ENCODE peak calls at places on chromosomes 3 and 15, in four cellular contexts. U is GM12878, H is HepG2, T is SK-N-SH. B is an unnamed sample.

GRCh38 chr15:25719101-25719985 is 143.8 kb downstream of the ATP10A start:
- DNase-seq in U (no peak), H (no peak), T (peak), B (no peak)

GRCh38 chr3:53616971-53617892 is 122.8 kb downstream of the CACNA1D start:
- DNase-seq in U (no peak), H (no peak), T (no peak), B (no peak)

GRCh38 chr3:139541898-139542288 is 2.4 kb upstream of the RBP1 start:
- DNase-seq in U (no peak), H (no peak), T (no peak), B (no peak)

GRCh38 chr3:2856062-2856792 is 253.9 kb downstream of the IL5RA start:
- DNase-seq in U (no peak), H (no peak), T (no peak), B (no peak)

GRCh38 chr3:4570840-4571621 is 77.9 kb downstream of the ITPR1 start:
- DNase-seq in U (no peak), H (peak), T (no peak), B (no peak)

GRCh38 chr3:195932418-195933043 is 24.2 kb upstream of the TNK2 start:
- DNase-seq in U (no peak), H (no peak), T (no peak), B (no peak)

GRCh38 chr15:61064653-61065052 is 164.4 kb downstream of the RORA start:
- DNase-seq in U (no peak), H (no peak), T (no peak), B (no peak)

GRCh38 chr3:129530331-129530761 is 1.9 kb downstream of the RHO start:
- DNase-seq in U (no peak), H (no peak), T (no peak), B (peak)

GRCh38 chr15:51770902-51771301 is 19.5 kb downstream of the TMOD2 start:
- DNase-seq in U (no peak), H (no peak), T (no peak), B (no peak)

GRCh38 chr15:69080203-69080957 is 65.9 kb downstream of the NOX5 start:
- DNase-seq in U (no peak), H (no peak), T (peak), B (no peak)

GRCh38 chr15:66965201-66965900 is 100.1 kb upstream of the SMAD3 start:
- DNase-seq in U (no peak), H (no peak), T (no peak), B (no peak)

GRCh38 chr3:13022348-13023250 is 50.6 kb downstream of the IQSEC1 start:
- DNase-seq in U (no peak), H (no peak), T (peak), B (peak)

GRCh38 chr15:75161106-75161505 is 40.6 kb upstream of the C15orf39 start:
- DNase-seq in U (no peak), H (no peak), T (no peak), B (no peak)

GRCh38 chr15:51647128-51647562 is 24.6 kb upstream of the DMXL2 start:
- DNase-seq in U (no peak), H (no peak), T (peak), B (no peak)

GRCh38 chr15:65416845-65417416 is 5.8 kb downstream of the IGDCC4 start:
- DNase-seq in U (no peak), H (no peak), T (no peak), B (no peak)

GRCh38 chr15:67242665-67243064 is 11.8 kb downstream of the AAGAB start:
- DNase-seq in U (no peak), H (no peak), T (no peak), B (no peak)

GRCh38 chr3:8739757-8740508 is 6.3 kb downstream of the CAV3 start:
- DNase-seq in U (no peak), H (peak), T (no peak), B (no peak)

GRCh38 chr15:63922551-63923315 is 89.0 kb upstream of the HERC1 start:
- DNase-seq in U (no peak), H (no peak), T (no peak), B (no peak)

GRCh38 chr3:130896101-130896500 is 2.2 kb downstream of the ATP2C1 start:
- DNase-seq in U (no peak), H (no peak), T (no peak), B (no peak)

GRCh38 chr3:126728680-126729079 is 24.6 kb downstream of the CHCHD6 start:
- DNase-seq in U (no peak), H (no peak), T (no peak), B (no peak)

GRCh38 chr3:46495901-46496456 is 1.8 kb upstream of the RTP3 start:
- DNase-seq in U (no peak), H (no peak), T (no peak), B (no peak)

GRCh38 chr3:154247806-154248480 is 76.3 kb downstream of the DHX36 start:
- DNase-seq in U (no peak), H (peak), T (no peak), B (no peak)

GRCh38 chr3:105938101-105938500 is 69.3 kb upstream of the CBLB start:
- DNase-seq in U (no peak), H (no peak), T (peak), B (no peak)

GRCh38 chr3:8738639-8739038 is 5.0 kb downstream of the CAV3 start:
- DNase-seq in U (no peak), H (no peak), T (no peak), B (no peak)

GRCh38 chr3:175260145-175260794 is 401.1 kb downstream of the NAALADL2 start:
- DNase-seq in U (no peak), H (no peak), T (no peak), B (no peak)

GRCh38 chr15:67897646-67898045 is 57.8 kb upstream of the RNU6-1 start:
- DNase-seq in U (no peak), H (no peak), T (no peak), B (no peak)

GRCh38 chr3:147412491-147412916 is 3.3 kb downstream of the ZIC1 start:
- DNase-seq in U (no peak), H (no peak), T (no peak), B (no peak)

GRCh38 chr3:127286571-127287140 is 1.2 kb downstream of the PRR20G start:
- DNase-seq in U (no peak), H (no peak), T (no peak), B (no peak)

GRCh38 chr3:4351164-4351855 is 48.1 kb downstream of the SETMAR start:
- DNase-seq in U (no peak), H (no peak), T (no peak), B (no peak)

GRCh38 chr3:127697531-127698240 is 24.9 kb downstream of the ABTB1 start:
- DNase-seq in U (peak), H (peak), T (peak), B (no peak)

GRCh38 chr15:92645051-92645631 is 10.4 kb downstream of the FAM174B start:
- DNase-seq in U (no peak), H (no peak), T (no peak), B (no peak)

GRCh38 chr3:140927711-140928110 is 13.9 kb upstream of the SLC25A36 start:
- DNase-seq in U (no peak), H (no peak), T (no peak), B (no peak)

GRCh38 chr15:64897345-64897985 is 14.2 kb upstream of the ANKDD1A start:
- DNase-seq in U (no peak), H (no peak), T (no peak), B (no peak)

GRCh38 chr3:107973152-107973551 is 117.7 kb downstream of the CD47 start:
- DNase-seq in U (no peak), H (no peak), T (no peak), B (no peak)

DNA sequence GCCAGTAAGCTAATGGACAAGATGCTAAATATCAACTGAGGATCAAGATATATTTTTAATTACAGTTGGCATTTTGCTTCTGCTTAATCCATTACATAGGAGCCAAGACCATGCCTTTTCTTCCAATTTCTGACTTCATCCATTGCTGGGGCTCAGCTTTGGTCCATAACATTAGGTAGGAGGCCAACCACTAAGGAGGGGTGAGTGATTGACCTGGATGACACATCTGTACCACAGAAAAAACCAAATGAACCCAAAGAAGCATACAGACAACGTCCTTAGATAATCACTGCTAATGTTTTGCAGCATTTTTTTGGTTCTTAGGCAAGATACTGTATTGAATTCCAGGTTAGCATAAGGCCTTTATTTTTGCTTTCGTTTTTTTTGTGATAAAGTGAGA is 353.2 kb upstream of the KCNH8 start:
- DNase-seq in U (no peak), H (no peak), T (no peak), B (no peak)
- TF ChIP-seq POLR2AphosphoS5 in U (no peak), H (no peak), T (no peak), B (no peak)

GRCh38 chr3:58260261-58260731 is 22.7 kb downstream of the ABHD6 start:
- DNase-seq in U (no peak), H (no peak), T (no peak), B (no peak)
- TF ChIP-seq GABPA in U (no peak), H (no peak), T (peak), B (no peak)

GRCh38 chr15:57509965-57510364 is 81.7 kb upstream of the MYZAP start:
- DNase-seq in U (no peak), H (no peak), T (no peak), B (no peak)

GRCh38 chr15:57506422-57506821 is 85.3 kb upstream of the MYZAP start:
- DNase-seq in U (no peak), H (no peak), T (no peak), B (no peak)

GRCh38 chr15:57509121-57509520 is 82.6 kb upstream of the MYZAP start:
- DNase-seq in U (no peak), H (no peak), T (no peak), B (no peak)

GRCh38 chr15:57507111-57507510 is 84.6 kb upstream of the MYZAP start:
- DNase-seq in U (no peak), H (no peak), T (no peak), B (no peak)

GRCh38 chr15:57510647-57511046 is 81.1 kb upstream of the MYZAP start:
- DNase-seq in U (no peak), H (no peak), T (no peak), B (no peak)
- TF ChIP-seq TCF12 in U (no peak), H (no peak), T (no peak), B (no peak)

DNA sequence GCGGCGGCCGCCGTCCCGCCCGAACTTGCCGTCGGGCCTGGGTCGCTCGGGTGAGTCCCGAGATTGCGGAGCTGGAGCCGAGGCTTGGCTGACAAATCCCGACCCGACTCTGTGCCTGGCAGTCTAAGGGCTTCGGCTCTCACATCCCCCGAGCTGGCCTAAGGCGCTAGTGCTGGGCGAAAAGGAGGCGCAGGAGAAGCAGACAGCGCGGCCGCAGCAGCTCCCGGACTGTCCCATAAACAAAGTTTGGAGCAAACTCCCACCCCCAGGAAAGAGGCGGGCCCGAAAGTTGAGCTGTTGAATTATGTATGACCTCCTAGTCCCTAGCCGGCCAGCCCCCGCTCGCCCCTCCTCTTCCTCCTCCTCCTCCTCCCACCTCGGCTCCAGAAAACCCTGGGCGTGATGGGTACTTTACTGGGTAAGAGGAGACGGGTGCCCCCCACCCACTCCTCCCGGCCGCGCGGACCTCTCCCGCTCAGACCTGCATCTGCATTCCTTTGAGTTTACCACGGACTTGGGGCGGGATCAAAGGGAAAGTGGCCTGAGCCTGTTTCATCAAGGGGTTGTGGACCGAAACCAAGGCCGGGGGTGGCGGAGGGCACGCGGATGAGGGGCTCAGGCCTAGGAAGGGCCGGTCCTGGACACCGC is at the start of gene WWTR1:
- DNase-seq in U (peak), H (peak), T (peak), B (peak)
- TF ChIP-seq POLR2AphosphoS5 in U (no peak), H (peak), T (peak), B (peak)

GRCh38 chr3:183857863-183858262 is 26.8 kb downstream of the PARL start:
- DNase-seq in U (no peak), H (no peak), T (no peak), B (no peak)

DNA sequence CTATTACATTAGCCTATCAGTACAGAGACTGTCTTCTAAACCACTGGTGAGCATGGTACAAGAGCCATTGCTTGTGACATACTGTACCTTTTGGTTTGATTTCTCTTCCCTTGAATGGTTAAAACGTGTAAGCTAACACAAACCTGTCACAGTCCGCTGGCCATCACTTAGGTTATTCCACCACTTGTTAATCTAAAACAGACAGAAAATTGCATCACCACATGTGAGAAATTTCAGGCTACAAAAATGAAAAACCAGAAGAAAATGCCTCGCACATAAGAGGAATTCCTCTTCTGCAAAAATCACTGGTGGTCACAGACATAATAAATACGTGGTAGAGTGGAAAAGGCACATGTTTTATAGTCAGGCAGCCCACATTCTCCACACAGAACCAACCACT is 22.1 kb downstream of the PARL start:
- DNase-seq in U (no peak), H (no peak), T (no peak), B (no peak)
- TF ChIP-seq GABPA in U (no peak), H (no peak), T (no peak), B (no peak)

DNA sequence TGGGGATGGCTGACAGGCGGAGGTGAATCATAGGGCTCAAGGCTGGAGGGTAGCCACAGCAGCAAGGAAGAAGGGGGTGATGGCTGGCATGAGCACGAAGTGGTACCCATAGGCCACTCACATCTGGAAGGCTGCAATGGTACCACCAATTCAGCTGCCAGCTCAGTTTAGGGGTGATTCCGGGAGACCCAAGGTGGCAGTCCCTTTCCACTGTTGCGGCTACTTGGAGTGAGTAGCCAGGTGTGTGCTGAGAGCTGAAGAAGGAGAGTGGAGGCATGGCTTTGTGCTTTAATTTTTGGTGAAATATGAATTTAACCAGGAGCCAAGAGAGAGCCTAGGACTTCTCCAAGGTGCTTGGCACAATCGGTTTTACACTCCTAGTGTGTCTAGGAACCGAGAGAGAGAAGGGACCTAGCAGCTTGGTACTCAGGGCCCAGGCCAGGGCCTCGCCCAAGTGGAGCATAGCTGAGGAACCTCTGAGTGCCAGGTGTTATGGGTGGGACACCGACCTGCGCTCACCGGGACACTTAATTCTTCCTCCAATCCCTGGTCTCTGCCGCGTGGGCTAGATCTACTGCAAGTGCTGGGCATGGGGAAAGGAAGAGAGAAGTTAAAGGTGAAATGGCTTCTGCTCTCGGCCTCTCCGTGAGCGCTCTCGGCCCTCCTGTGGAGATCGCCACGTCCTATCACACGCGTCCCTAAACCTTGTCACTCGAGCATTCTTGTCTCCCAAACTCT is 32.2 kb upstream of the POLG start:
- DNase-seq in U (no peak), H (no peak), T (no peak), B (no peak)
- TF ChIP-seq TCF12 in U (no peak), H (no peak), T (no peak), B (no peak)

GRCh38 chr3:184016169-184016570 is 1.5 kb downstream of the ABCC5 start:
- DNase-seq in U (no peak), H (no peak), T (no peak), B (no peak)

GRCh38 chr3:184018424-184018973 is 815 bp upstream of the ABCC5 start:
- DNase-seq in U (no peak), H (no peak), T (no peak), B (no peak)

GRCh38 chr3:184015381-184016019 is 2.2 kb downstream of the ABCC5 start:
- DNase-seq in U (no peak), H (no peak), T (peak), B (no peak)

GRCh38 chr3:184016820-184017671 is 638 bp downstream of the ABCC5 start:
- DNase-seq in U (no peak), H (peak), T (peak), B (peak)

DNA sequence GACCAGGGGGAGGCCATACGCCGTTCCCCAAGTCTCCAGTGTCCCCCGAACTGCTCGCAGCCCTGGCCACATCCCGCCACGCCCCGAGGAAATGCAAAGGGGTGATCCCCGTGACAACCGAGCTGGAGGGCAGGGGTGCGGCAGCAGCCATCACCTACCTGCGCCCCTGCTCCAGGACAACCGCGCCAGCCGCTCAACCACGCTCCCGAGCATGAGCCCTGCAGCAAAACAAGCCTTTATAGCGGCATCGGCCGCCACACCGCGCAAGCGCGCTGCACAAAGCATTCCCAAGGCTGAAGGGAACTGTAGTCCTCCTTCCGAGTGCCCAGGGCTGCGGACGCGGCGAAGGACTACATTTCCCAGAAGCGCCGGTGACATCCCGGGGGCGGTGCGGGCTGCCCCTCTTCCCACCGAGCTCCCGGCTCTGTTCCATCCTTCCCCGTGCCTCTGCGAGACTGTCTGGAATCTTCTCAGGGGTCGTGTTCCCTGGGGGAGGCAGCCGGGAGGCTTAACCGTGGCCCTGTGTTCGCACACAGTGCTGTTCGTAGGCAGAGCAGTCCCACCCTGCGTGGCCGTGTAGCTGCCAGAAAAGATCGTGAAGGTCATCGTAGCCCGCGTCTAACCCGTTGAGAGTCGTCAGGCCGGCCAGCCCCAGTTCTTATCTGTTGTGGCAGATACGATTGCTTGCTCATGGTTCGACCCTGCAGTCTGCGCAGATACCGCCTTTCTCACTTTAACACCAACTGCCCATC is at the start of gene ABCC5:
- DNase-seq in U (peak), H (peak), T (peak), B (peak)
- TF ChIP-seq POLR2AphosphoS5 in U (no peak), H (peak), T (peak), B (peak)

B was measured in H1.